ENCODE peak calls at places on chromosome 1, in five cellular contexts. K is Kasumi-1; Y is stimulated activated CD4-positive, alpha-beta T cell treated with anti-CD3 and anti-CD28 coated beads, Interleukin-4, amount 100 ng/mL, for 1 hour; P is EL; X is NCI-H510A. I is an unnamed sample.

GRCh38 chr1:57725318-57725717 is 301.5 kb upstream of the DAB1 start:
- DNase-seq in P (no peak), K (no peak), Y (no peak), X (no peak), I (no peak)

GRCh38 chr1:47886141-47886540 is 111.0 kb downstream of the TRABD2B start:
- DNase-seq in Y (no peak), P (no peak), K (no peak), X (no peak), I (no peak)

GRCh38 chr1:119738100-119738720 is 26.5 kb downstream of the PHGDH start:
- DNase-seq in Y (no peak), K (no peak), X (no peak), P (no peak), I (no peak)

GRCh38 chr1:83115785-83116184 is 883.1 kb downstream of the TTLL7 start:
- DNase-seq in K (no peak), P (no peak), Y (no peak), X (no peak), I (no peak)

GRCh38 chr1:213135572-213135971 is 84.5 kb downstream of the RPS6KC1 start:
- DNase-seq in X (no peak), P (no peak), Y (no peak), K (no peak), I (no peak)

GRCh38 chr1:27676410-27676809 is 4.4 kb upstream of the IFI6 start:
- DNase-seq in K (no peak), Y (no peak), X (no peak), P (no peak), I (no peak)

GRCh38 chr1:40796939-40797667 is 13.5 kb downstream of the KCNQ4 start:
- DNase-seq in P (peak), X (no peak), K (peak), Y (no peak), I (no peak)

GRCh38 chr1:21813542-21813941 is 1.5 kb downstream of the LDLRAD2 start:
- DNase-seq in X (no peak), K (no peak), P (no peak), Y (no peak), I (no peak)

GRCh38 chr1:154404984-154405761 is at the start of gene IL6R:
- DNase-seq in P (peak), X (no peak), K (peak), Y (peak), I (no peak)

GRCh38 chr1:190479028-190479427 is 1.4 kb upstream of the BRINP3 start:
- DNase-seq in K (no peak), Y (no peak), P (no peak), X (no peak), I (no peak)

GRCh38 chr1:8032351-8032750 is 6.2 kb upstream of the ERRFI1 start:
- DNase-seq in X (no peak), P (no peak), Y (no peak), K (no peak), I (no peak)

GRCh38 chr1:231340328-231341013 is 2.4 kb downstream of the SPRTN start:
- DNase-seq in K (no peak), P (no peak), X (no peak), Y (no peak), I (no peak)

GRCh38 chr1:111720274-111720976 is 18.8 kb downstream of the INKA2 start:
- DNase-seq in K (no peak), X (no peak), Y (no peak), P (no peak), I (no peak)

GRCh38 chr1:3009021-3009420 is 12.2 kb upstream of the ACTRT2 start:
- DNase-seq in X (no peak), K (no peak), P (no peak), Y (no peak), I (no peak)

GRCh38 chr1:233679598-233679997 is 65.7 kb downstream of the KCNK1 start:
- DNase-seq in P (no peak), X (no peak), K (no peak), Y (no peak), I (no peak)

GRCh38 chr1:207239874-207240273 is 81.6 kb upstream of the CD55 start:
- DNase-seq in P (no peak), K (no peak), X (no peak), Y (no peak), I (no peak)

GRCh38 chr1:224510880-224511645 is 76.5 kb upstream of the WDR26 start:
- DNase-seq in P (peak), X (no peak), K (no peak), Y (no peak), I (no peak)

GRCh38 chr1:28010979-28011378 is 51.2 kb downstream of the XKR8 start:
- DNase-seq in X (no peak), Y (no peak), P (peak), K (no peak), I (no peak)

GRCh38 chr1:111814305-111814628 is 58.6 kb downstream of the DDX20 start:
- DNase-seq in K (no peak), X (no peak), Y (no peak), P (no peak), I (no peak)

GRCh38 chr1:172832332-172832731 is 173.4 kb downstream of the FASLG start:
- DNase-seq in X (no peak), P (no peak), Y (no peak), K (no peak), I (no peak)

GRCh38 chr1:213519098-213519497 is 468.1 kb downstream of the RPS6KC1 start:
- DNase-seq in X (no peak), K (no peak), P (no peak), Y (no peak), I (no peak)

GRCh38 chr1:46285730-46286477 is 17.5 kb downstream of the LRRC41 start:
- DNase-seq in P (no peak), X (peak), Y (peak), K (no peak), I (no peak)

GRCh38 chr1:37752583-37753471 is 12.1 kb downstream of the EPHA10 start:
- DNase-seq in X (peak), Y (peak), K (no peak), P (no peak), I (peak)

GRCh38 chr1:199742547-199742946 is 285.0 kb upstream of the NR5A2 start:
- DNase-seq in Y (no peak), X (no peak), K (peak), P (peak), I (no peak)

I was measured in NCI-H2029 treated with DMSO at 0.1 percent for 48 hours.